ENCODE peak calls at places on chromosomes 16 and 17, in nine cellular contexts. Q, Y, T, G, E, C, U, L and D are unnamed samples.

GRCh38 chr17:918102-918740 is 61.4 kb downstream of the NXN start:
- DNase-seq in Q (no peak), Y (no peak), T (no peak), G (no peak), E (no peak), C (no peak), U (no peak), L (no peak), D (no peak)

GRCh38 chr17:75504347-75505151 is 10.8 kb downstream of the CASKIN2 start:
- DNase-seq in Q (peak; percentile 13), Y (peak; percentile 68), T (peak; percentile 58), G (no peak), E (no peak), C (peak; percentile 87), U (no peak), L (peak; percentile 43), D (peak; percentile 70)

GRCh38 chr16:680967-681745 is 946 bp downstream of the STUB1 start:
- DNase-seq in Q (peak; percentile 55), Y (peak; percentile 62), T (peak; percentile 58), G (no peak), E (no peak), C (no peak), U (no peak), L (no peak), D (peak; percentile 58)

GRCh38 chr17:58947411-58948208 is 159.1 kb downstream of the TRIM37 start:
- DNase-seq in Q (no peak), Y (no peak), T (no peak), G (no peak), E (no peak), C (no peak), U (no peak), L (no peak), D (no peak)

GRCh38 chr17:36682804-36683203 is 81.4 kb downstream of the MRM1 start:
- DNase-seq in Q (no peak), Y (peak; percentile 73), T (no peak), G (no peak), E (no peak), C (no peak), U (no peak), L (no peak), D (no peak)

GRCh38 chr17:6712058-6712853 is 913 bp downstream of the SLC13A5 start:
- DNase-seq in Q (peak; percentile 76), Y (peak; percentile 41), T (no peak), G (no peak), E (no peak), C (no peak), U (no peak), L (peak; percentile 19), D (no peak)

GRCh38 chr17:78130439-78131101 is at the start of gene TMC8:
- DNase-seq in Q (no peak), Y (no peak), T (peak; percentile 13), G (no peak), E (no peak), C (peak; percentile 80), U (no peak), L (no peak), D (peak; percentile 93)

GRCh38 chr17:65514541-65514940 is 46.9 kb downstream of the AXIN2 start:
- DNase-seq in Q (peak; percentile 31), Y (no peak), T (no peak), G (no peak), E (no peak), C (no peak), U (no peak), L (no peak), D (no peak)

GRCh38 chr16:86037999-86038922 is 139.3 kb downstream of the IRF8 start:
- DNase-seq in Q (no peak), Y (no peak), T (peak; percentile 30), G (no peak), E (no peak), C (no peak), U (no peak), L (no peak), D (no peak)

GRCh38 chr16:73000020-73000906 is 47.7 kb downstream of the ZFHX3 start:
- DNase-seq in Q (peak; percentile 75), Y (peak; percentile 77), T (peak; percentile 32), G (no peak), E (peak; percentile 76), C (no peak), U (peak; percentile 56), L (no peak), D (no peak)

GRCh38 chr17:1144139-1144538 is 35.6 kb downstream of the ABR start:
- DNase-seq in Q (no peak), Y (no peak), T (no peak), G (no peak), E (no peak), C (no peak), U (no peak), L (no peak), D (no peak)

GRCh38 chr17:58507123-58507634 is 7.3 kb downstream of the MTMR4 start:
- DNase-seq in Q (no peak), Y (no peak), T (peak; percentile 9), G (no peak), E (no peak), C (no peak), U (no peak), L (no peak), D (no peak)

GRCh38 chr17:4610162-4610561 is 25.8 kb downstream of the SMTNL2 start:
- DNase-seq in Q (no peak), Y (no peak), T (no peak), G (no peak), E (no peak), C (no peak), U (no peak), L (no peak), D (no peak)

GRCh38 chr16:12239953-12240485 is 263.5 kb downstream of the SNX29 start:
- DNase-seq in Q (peak; percentile 5), Y (no peak), T (no peak), G (no peak), E (peak; percentile 28), C (no peak), U (no peak), L (no peak), D (no peak)

GRCh38 chr16:29821663-29822115 is 1.4 kb downstream of the MVP start:
- DNase-seq in Q (peak; percentile 68), Y (peak; percentile 61), T (no peak), G (no peak), E (no peak), C (no peak), U (no peak), L (no peak), D (no peak)

GRCh38 chr17:14308965-14309879 is 8.3 kb downstream of the HS3ST3B1 start:
- DNase-seq in Q (peak; percentile 98), Y (peak; percentile 93), T (peak; percentile 93), G (peak; percentile 78), E (peak; percentile 86), C (peak; percentile 49), U (peak; percentile 89), L (peak; percentile 98), D (no peak)

GRCh38 chr16:2019500-2019899 is at the start of gene NPW:
- DNase-seq in Q (no peak), Y (peak; percentile 36), T (no peak), G (no peak), E (no peak), C (no peak), U (no peak), L (no peak), D (peak; percentile 16)

GRCh38 chr16:22359679-22360078 is 14.7 kb downstream of the CDR2 start:
- DNase-seq in Q (no peak), Y (no peak), T (no peak), G (no peak), E (no peak), C (no peak), U (no peak), L (no peak), D (no peak)

GRCh38 chr17:13135496-13135895 is 117.7 kb upstream of the ELAC2 start:
- DNase-seq in Q (no peak), Y (no peak), T (no peak), G (no peak), E (no peak), C (no peak), U (no peak), L (no peak), D (no peak)

GRCh38 chr17:6927290-6927844 is 68.5 kb upstream of the ALOX12 start:
- DNase-seq in Q (peak; percentile 44), Y (no peak), T (no peak), G (peak; percentile 6), E (no peak), C (no peak), U (no peak), L (no peak), D (no peak)

GRCh38 chr17:55996826-55997225 is 156.4 kb upstream of the ANKFN1 start:
- DNase-seq in Q (no peak), Y (no peak), T (no peak), G (no peak), E (no peak), C (no peak), U (no peak), L (no peak), D (no peak)
- TF ChIP-seq CTCF in Q (peak; percentile 23), Y (no peak), T (no peak), G (no peak), E (no peak), C (no peak), U (no peak), L (no peak), D (peak; percentile 44)

GRCh38 chr16:66372898-66373155 is 6.3 kb downstream of the CDH5 start:
- DNase-seq in Q (no peak), Y (no peak), T (no peak), G (no peak), E (no peak), C (no peak), U (no peak), L (no peak), D (no peak)
- TF ChIP-seq CTCF in Q (no peak), Y (no peak), T (no peak), G (no peak), E (no peak), C (no peak), U (no peak), L (no peak), D (no peak)

DNA sequence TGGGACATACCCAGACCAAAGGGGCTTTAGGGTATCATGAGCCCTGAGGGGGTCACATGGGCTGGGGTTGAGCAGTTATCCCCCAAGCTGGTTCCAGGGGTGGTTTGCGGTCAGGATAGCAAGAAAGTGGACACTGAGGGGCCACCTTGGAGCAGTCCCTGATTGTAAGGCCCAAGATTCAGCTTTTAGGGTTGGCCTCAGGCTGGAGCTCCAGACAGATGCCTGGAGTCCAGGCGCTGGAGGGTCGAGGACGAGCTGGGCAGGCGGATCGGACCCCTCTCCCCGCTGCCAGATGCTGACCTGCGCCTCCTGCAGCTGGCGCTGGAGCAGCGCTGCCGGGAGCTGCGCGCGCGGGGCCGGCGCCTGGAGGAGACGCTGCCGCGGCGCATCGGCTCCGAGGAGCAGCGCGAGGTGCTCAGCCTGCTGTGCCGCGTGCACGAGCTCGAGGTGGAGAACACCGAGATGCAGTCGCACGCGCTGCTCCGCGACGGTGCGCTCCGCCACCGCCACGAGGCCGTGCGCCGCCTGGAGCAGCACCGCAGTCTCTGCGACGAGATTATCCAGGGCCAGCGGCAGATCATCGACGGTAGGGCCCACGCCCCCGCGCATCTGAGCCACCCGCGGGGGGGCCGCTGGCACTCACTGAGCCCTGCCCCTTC is 10.0 kb downstream of the BTBD17 start:
- DNase-seq in Q (no peak), Y (no peak), T (no peak), G (no peak), E (no peak), C (no peak), U (no peak), L (peak; percentile 47), D (no peak)
- TF ChIP-seq CTCF in Q (no peak), Y (no peak), T (no peak), G (no peak), E (no peak), C (no peak), U (no peak), L (no peak), D (no peak)

GRCh38 chr17:31216053-31216751 is 80.8 kb downstream of the OMG start:
- DNase-seq in Q (peak; percentile 14), Y (no peak), T (no peak), G (peak; percentile 59), E (no peak), C (peak; percentile 25), U (no peak), L (no peak), D (peak; percentile 72)
- TF ChIP-seq CTCF in Q (peak; percentile 43), Y (no peak), T (peak; percentile 56), G (peak; percentile 49), E (no peak), C (peak; percentile 37), U (peak; percentile 66), L (peak; percentile 76), D (peak; percentile 93)